ENCODE peak calls at places on chromosomes 1 and 21, in six cellular contexts. Q is IMR-90; Y is naive thymus-derived CD4-positive, alpha-beta T cell; B is neuronal stem cell; A is kidney; I is uterus. O is an unnamed sample.

GRCh38 chr1:109397451-109398342 is at the start of gene SORT1:
- DNase-seq in B (peak), Y (peak), I (peak), A (peak), Q (peak), O (peak)

GRCh38 chr1:184664042-184664659 is 90.5 kb downstream of the EDEM3 start:
- DNase-seq in I (peak), A (peak), B (peak), Y (no peak), Q (peak), O (peak)

GRCh38 chr1:199857103-199857502 is 170.4 kb upstream of the NR5A2 start:
- DNase-seq in I (no peak), A (no peak), Y (no peak), B (no peak), Q (peak), O (no peak)

GRCh38 chr1:30604801-30605440 is 118.5 kb downstream of the MATN1 start:
- DNase-seq in A (no peak), Y (no peak), Q (no peak), B (no peak), I (no peak), O (no peak)

GRCh38 chr1:68147534-68147933 is 84.8 kb downstream of the WLS start:
- DNase-seq in I (no peak), B (no peak), Q (no peak), Y (no peak), A (no peak), O (peak)

GRCh38 chr1:147451628-147452027 is 89.7 kb upstream of the BCL9 start:
- DNase-seq in B (no peak), A (no peak), Q (no peak), Y (no peak), I (no peak), O (no peak)

GRCh38 chr1:90718411-90719320 is 1.6 kb upstream of the BARHL2 start:
- DNase-seq in B (no peak), Q (no peak), Y (no peak), I (no peak), A (no peak), O (no peak)

GRCh38 chr1:155174334-155175280 is 958 bp downstream of the TRIM46 start:
- DNase-seq in I (no peak), A (peak), Q (peak), Y (peak), B (peak), O (peak)

GRCh38 chr1:206094024-206094423 is 23.2 kb downstream of the AVPR1B start:
- DNase-seq in A (no peak), I (no peak), Q (no peak), Y (no peak), B (no peak), O (no peak)

GRCh38 chr21:42609806-42610205 is 43.6 kb upstream of the PDE9A start:
- DNase-seq in B (no peak), A (peak), I (no peak), Y (no peak), Q (no peak), O (no peak)

GRCh38 chr1:202133521-202133920 is 10.8 kb downstream of the GPR37L1 start:
- DNase-seq in Y (no peak), A (peak), Q (no peak), I (no peak), B (no peak), O (no peak)

GRCh38 chr1:165254376-165254775 is 102.1 kb downstream of the LMX1A start:
- DNase-seq in A (no peak), I (no peak), Q (no peak), B (no peak), Y (no peak), O (no peak)

GRCh38 chr1:66769512-66770229 is 17.4 kb downstream of the DYNLT5 start:
- DNase-seq in Y (peak), Q (no peak), B (no peak), I (no peak), A (no peak), O (no peak)

GRCh38 chr1:1307261-1307907 is 346 bp downstream of the ACAP3 start:
- DNase-seq in B (no peak), Y (no peak), Q (no peak), A (no peak), I (peak), O (peak)

GRCh38 chr21:44985441-44986401 is 45.9 kb downstream of the SLX9 start:
- DNase-seq in A (peak), Q (no peak), I (no peak), B (no peak), Y (no peak), O (peak)

GRCh38 chr1:230191839-230192238 is 124.8 kb downstream of the GALNT2 start:
- DNase-seq in I (no peak), Q (no peak), Y (no peak), B (no peak), A (no peak), O (no peak)

GRCh38 chr1:208036177-208036808 is 125.4 kb upstream of the CD34 start:
- DNase-seq in B (no peak), I (no peak), Y (no peak), Q (peak), A (no peak), O (peak)

GRCh38 chr21:14452842-14453241 is 69.9 kb upstream of the HSPA13 start:
- DNase-seq in I (no peak), B (no peak), A (no peak), Y (no peak), Q (no peak), O (no peak)

GRCh38 chr21:33265664-33266049 is 510 bp upstream of the IL10RB start:
- DNase-seq in I (no peak), B (peak), Y (peak), Q (peak), A (peak), O (peak)

GRCh38 chr21:31862078-31862477 is 10.7 kb upstream of the HUNK start:
- DNase-seq in A (no peak), Y (no peak), B (no peak), I (no peak), Q (no peak), O (no peak)

GRCh38 chr1:14149431-14149830 is 449.1 kb upstream of the KAZN start:
- DNase-seq in Y (no peak), A (no peak), I (no peak), Q (no peak), B (no peak), O (no peak)

GRCh38 chr1:147627435-147628110 is 42.8 kb downstream of the ACP6 start:
- DNase-seq in Q (peak), Y (peak), B (peak), I (peak), A (no peak), O (peak)

GRCh38 chr1:207579436-207579799 is 65.5 kb upstream of the CR1L start:
- DNase-seq in Y (peak), Q (peak), I (no peak), B (peak), A (no peak), O (peak)

GRCh38 chr1:197464039-197464438 is 196.0 kb downstream of the CRB1 start:
- DNase-seq in Q (peak), A (no peak), I (peak), Y (no peak), B (no peak), O (peak)

GRCh38 chr21:46111193-46111571 is 13.3 kb downstream of the COL6A2 start:
- DNase-seq in Q (no peak), A (peak), Y (no peak), B (no peak), I (no peak), O (no peak)

GRCh38 chr1:234737915-234738314 is 127.9 kb upstream of the IRF2BP2 start:
- DNase-seq in Y (no peak), I (no peak), Q (no peak), A (no peak), B (no peak), O (no peak)

GRCh38 chr1:234599617-234600417 is 10.2 kb downstream of the IRF2BP2 start:
- DNase-seq in Y (peak), B (peak), Q (peak), A (peak), I (peak), O (peak)

GRCh38 chr1:10045480-10046355 is 13.0 kb downstream of the UBE4B start:
- DNase-seq in B (no peak), I (no peak), Y (no peak), Q (peak), A (no peak), O (peak)

GRCh38 chr1:117757668-117758067 is 151.8 kb downstream of the TENT5C start:
- DNase-seq in I (no peak), A (no peak), B (no peak), Q (peak), Y (no peak), O (no peak)

GRCh38 chr1:147171399-147172167 is 687 bp downstream of the PRKAB2 start:
- DNase-seq in Q (no peak), A (no peak), Y (no peak), B (no peak), I (no peak), O (no peak)

GRCh38 chr21:43758811-43759210 is 17.3 kb downstream of the CSTB start:
- DNase-seq in Q (no peak), Y (no peak), B (no peak), A (no peak), I (no peak), O (no peak)

GRCh38 chr1:43207229-43207853 is 35.2 kb downstream of the CFAP57 start:
- DNase-seq in Y (no peak), B (no peak), Q (peak), I (no peak), A (no peak), O (no peak)

GRCh38 chr1:94895518-94895917 is 31.4 kb downstream of the CNN3 start:
- DNase-seq in I (no peak), B (no peak), Y (no peak), Q (no peak), A (no peak), O (no peak)

GRCh38 chr1:243979396-243979795 is 71.7 kb upstream of the ZBTB18 start:
- DNase-seq in Q (no peak), Y (no peak), I (no peak), B (no peak), A (no peak), O (no peak)

GRCh38 chr21:42614391-42614790 is 39.0 kb upstream of the PDE9A start:
- DNase-seq in Y (peak), Q (no peak), A (peak), I (no peak), B (no peak), O (no peak)

GRCh38 chr1:1281533-1282321 is 1.5 kb downstream of the SCNN1D start:
- DNase-seq in B (no peak), I (no peak), Q (peak), Y (no peak), A (peak), O (peak)

DNA sequence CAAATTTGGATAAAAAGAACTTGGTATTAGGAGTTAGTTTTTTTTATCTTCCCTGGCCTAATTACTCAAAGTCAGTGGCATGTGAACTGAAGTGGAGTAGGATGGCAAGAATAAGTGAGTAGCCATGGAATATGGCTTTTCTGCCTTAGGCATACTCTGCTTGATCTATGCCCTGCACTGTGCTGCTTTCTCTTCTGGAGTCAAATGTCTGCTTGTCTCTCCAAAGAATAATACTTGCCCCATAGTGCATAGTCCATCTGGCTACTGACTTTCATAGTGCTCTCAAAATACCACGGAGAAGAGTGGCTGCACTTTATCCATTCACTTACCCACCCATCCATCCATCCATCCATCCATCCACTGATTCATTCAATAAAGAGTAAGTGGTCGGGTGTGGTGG is 13.4 kb downstream of the GREM2 start:
- DNase-seq in A (no peak), I (no peak), Y (no peak), B (no peak), Q (no peak), O (no peak)
- H3K27ac ChIP-seq in A (no peak), I (no peak), Y (no peak), B (no peak), Q (no peak), O (no peak)

GRCh38 chr21:28972398-28972797 is 20.3 kb downstream of the LTN1 start:
- DNase-seq in Y (no peak), I (no peak), Q (no peak), B (no peak), A (no peak), O (no peak)
- H3K27ac ChIP-seq in Y (no peak), I (no peak), Q (no peak), B (peak), A (no peak), O (no peak)

DNA sequence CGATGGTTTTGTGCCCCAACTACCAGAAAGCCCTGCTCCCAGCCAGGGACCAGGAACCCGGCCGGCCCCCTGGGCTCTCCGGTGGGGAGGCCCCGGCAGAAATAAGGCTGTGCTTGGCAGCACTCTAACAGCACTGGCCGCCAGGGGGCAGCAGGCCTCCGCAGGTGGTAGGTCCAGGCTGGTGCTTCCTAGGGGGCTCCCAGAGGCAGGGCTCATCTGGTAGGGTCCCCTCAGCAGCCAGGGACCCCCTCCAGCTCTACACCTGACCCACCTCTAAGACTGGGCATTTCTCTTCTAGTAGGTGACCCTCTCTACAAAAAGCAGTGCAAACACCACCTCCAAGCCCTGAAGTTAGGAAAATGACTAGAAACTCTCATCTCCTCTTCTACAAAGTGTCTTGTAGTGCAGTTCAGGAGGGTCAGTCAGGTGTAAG is 85.6 kb downstream of the STUM start:
- DNase-seq in Q (peak), I (peak), Y (peak), B (peak), A (peak), O (peak)
- H3K27ac ChIP-seq in Q (no peak), I (peak), Y (peak), B (no peak), A (no peak), O (no peak)

GRCh38 chr1:156768610-156769295 is 1.4 kb downstream of the PRCC start:
- DNase-seq in I (no peak), Y (no peak), B (no peak), A (no peak), Q (no peak), O (no peak)
- H3K27ac ChIP-seq in I (no peak), Y (peak), B (no peak), A (no peak), Q (peak), O (peak)